ENCODE peak calls at places on chromosomes 1 and 21, in ten cellular contexts. One of them, this sample, is unnamed.

GRCh38 chr1:223683586-223684487 is 18.3 kb upstream of the CAPN8 start:
- DNase-seq in cardiac muscle cell: peak; percentile 83
- DNase-seq in OCI-LY7: peak; percentile 37
- DNase-seq in CD4-positive, alpha-beta memory T cell: peak; percentile 61
- DNase-seq in GM23338: peak; percentile 84
- DNase-seq in H1: peak; percentile 78
- DNase-seq in neural progenitor cell: peak; percentile 80
- DNase-seq in transverse colon: peak; percentile 66
- DNase-seq in GM23248: peak; percentile 67
- DNase-seq in K562: peak; percentile 55
- DNase-seq in this sample: peak; percentile 15

GRCh38 chr1:246066553-246066952 is 440.5 kb downstream of the SMYD3 start:
- DNase-seq in neural progenitor cell: peak; percentile 45
- DNase-seq in GM23248: no peak
- DNase-seq in CD4-positive, alpha-beta memory T cell: no peak
- DNase-seq in K562: no peak
- DNase-seq in GM23338: peak; percentile 79
- DNase-seq in OCI-LY7: no peak
- DNase-seq in cardiac muscle cell: no peak
- DNase-seq in H1: no peak
- DNase-seq in transverse colon: no peak
- DNase-seq in this sample: no peak

GRCh38 chr1:212247179-212247721 is 38.0 kb upstream of the PPP2R5A start:
- DNase-seq in H1: no peak
- DNase-seq in GM23338: no peak
- DNase-seq in OCI-LY7: no peak
- DNase-seq in neural progenitor cell: no peak
- DNase-seq in CD4-positive, alpha-beta memory T cell: no peak
- DNase-seq in GM23248: peak; percentile 54
- DNase-seq in transverse colon: no peak
- DNase-seq in K562: no peak
- DNase-seq in cardiac muscle cell: peak; percentile 45
- DNase-seq in this sample: no peak

GRCh38 chr1:67060811-67061218 is 6.9 kb upstream of the SLC35D1 start:
- DNase-seq in GM23338: no peak
- DNase-seq in transverse colon: no peak
- DNase-seq in CD4-positive, alpha-beta memory T cell: no peak
- DNase-seq in H1: no peak
- DNase-seq in GM23248: peak; percentile 97
- DNase-seq in OCI-LY7: no peak
- DNase-seq in cardiac muscle cell: no peak
- DNase-seq in neural progenitor cell: no peak
- DNase-seq in K562: no peak
- DNase-seq in this sample: no peak

GRCh38 chr1:203129501-203130231 is 2.1 kb downstream of the ADORA1 start:
- DNase-seq in GM23338: no peak
- DNase-seq in GM23248: peak; percentile 11
- DNase-seq in H1: peak; percentile 34
- DNase-seq in K562: no peak
- DNase-seq in transverse colon: peak; percentile 13
- DNase-seq in CD4-positive, alpha-beta memory T cell: no peak
- DNase-seq in cardiac muscle cell: no peak
- DNase-seq in OCI-LY7: no peak
- DNase-seq in neural progenitor cell: no peak
- DNase-seq in this sample: no peak

GRCh38 chr1:83996621-83997020 is 2.3 kb downstream of the TTLL7 start:
- DNase-seq in neural progenitor cell: no peak
- DNase-seq in CD4-positive, alpha-beta memory T cell: no peak
- DNase-seq in OCI-LY7: no peak
- DNase-seq in GM23248: peak; percentile 55
- DNase-seq in GM23338: no peak
- DNase-seq in transverse colon: no peak
- DNase-seq in cardiac muscle cell: no peak
- DNase-seq in K562: no peak
- DNase-seq in H1: no peak
- DNase-seq in this sample: no peak

GRCh38 chr1:184283999-184284398 is 102.8 kb upstream of the C1orf21 start:
- DNase-seq in neural progenitor cell: no peak
- DNase-seq in H1: no peak
- DNase-seq in GM23338: no peak
- DNase-seq in OCI-LY7: no peak
- DNase-seq in CD4-positive, alpha-beta memory T cell: no peak
- DNase-seq in GM23248: peak; percentile 61
- DNase-seq in K562: no peak
- DNase-seq in cardiac muscle cell: no peak
- DNase-seq in transverse colon: peak; percentile 45
- DNase-seq in this sample: no peak

GRCh38 chr21:24693779-24694178 is 913.5 kb downstream of the MRPL39 start:
- DNase-seq in CD4-positive, alpha-beta memory T cell: no peak
- DNase-seq in OCI-LY7: no peak
- DNase-seq in neural progenitor cell: no peak
- DNase-seq in H1: no peak
- DNase-seq in transverse colon: no peak
- DNase-seq in GM23338: no peak
- DNase-seq in GM23248: no peak
- DNase-seq in K562: no peak
- DNase-seq in cardiac muscle cell: no peak
- DNase-seq in this sample: no peak

GRCh38 chr1:109412551-109412950 is 13.7 kb downstream of the PSMA5 start:
- DNase-seq in GM23338: no peak
- DNase-seq in H1: no peak
- DNase-seq in cardiac muscle cell: no peak
- DNase-seq in K562: no peak
- DNase-seq in neural progenitor cell: peak; percentile 11
- DNase-seq in CD4-positive, alpha-beta memory T cell: no peak
- DNase-seq in transverse colon: no peak
- DNase-seq in OCI-LY7: no peak
- DNase-seq in GM23248: no peak
- DNase-seq in this sample: no peak

GRCh38 chr21:32348604-32349332 is 44.0 kb downstream of the URB1 start:
- DNase-seq in cardiac muscle cell: no peak
- DNase-seq in neural progenitor cell: no peak
- DNase-seq in H1: no peak
- DNase-seq in CD4-positive, alpha-beta memory T cell: no peak
- DNase-seq in K562: no peak
- DNase-seq in GM23338: no peak
- DNase-seq in OCI-LY7: no peak
- DNase-seq in transverse colon: no peak
- DNase-seq in GM23248: no peak
- DNase-seq in this sample: no peak

GRCh38 chr21:15000076-15000475 is 64.7 kb downstream of the NRIP1 start:
- DNase-seq in CD4-positive, alpha-beta memory T cell: no peak
- DNase-seq in cardiac muscle cell: no peak
- DNase-seq in neural progenitor cell: no peak
- DNase-seq in transverse colon: no peak
- DNase-seq in K562: no peak
- DNase-seq in H1: no peak
- DNase-seq in GM23248: peak; percentile 55
- DNase-seq in GM23338: no peak
- DNase-seq in OCI-LY7: no peak
- DNase-seq in this sample: no peak

GRCh38 chr1:4964634-4965345 is 310.4 kb downstream of the AJAP1 start:
- DNase-seq in K562: no peak
- DNase-seq in OCI-LY7: no peak
- DNase-seq in transverse colon: no peak
- DNase-seq in neural progenitor cell: no peak
- DNase-seq in H1: no peak
- DNase-seq in GM23338: no peak
- DNase-seq in cardiac muscle cell: no peak
- DNase-seq in GM23248: no peak
- DNase-seq in CD4-positive, alpha-beta memory T cell: no peak
- DNase-seq in this sample: no peak

GRCh38 chr1:203771901-203772301 is 6.9 kb downstream of the LAX1 start:
- DNase-seq in CD4-positive, alpha-beta memory T cell: no peak
- DNase-seq in OCI-LY7: no peak
- DNase-seq in GM23338: no peak
- DNase-seq in H1: no peak
- DNase-seq in K562: no peak
- DNase-seq in neural progenitor cell: no peak
- DNase-seq in transverse colon: no peak
- DNase-seq in cardiac muscle cell: no peak
- DNase-seq in GM23248: peak; percentile 46
- DNase-seq in this sample: no peak

GRCh38 chr1:61097326-61097725 is 15.0 kb downstream of the NFIA start:
- DNase-seq in K562: no peak
- DNase-seq in GM23248: peak; percentile 81
- DNase-seq in H1: no peak
- DNase-seq in neural progenitor cell: no peak
- DNase-seq in CD4-positive, alpha-beta memory T cell: no peak
- DNase-seq in GM23338: no peak
- DNase-seq in OCI-LY7: no peak
- DNase-seq in cardiac muscle cell: no peak
- DNase-seq in transverse colon: no peak
- DNase-seq in this sample: no peak

GRCh38 chr1:61092643-61093042 is 10.3 kb downstream of the NFIA start:
- DNase-seq in K562: no peak
- DNase-seq in cardiac muscle cell: no peak
- DNase-seq in GM23248: no peak
- DNase-seq in CD4-positive, alpha-beta memory T cell: no peak
- DNase-seq in GM23338: no peak
- DNase-seq in OCI-LY7: no peak
- DNase-seq in neural progenitor cell: no peak
- DNase-seq in transverse colon: no peak
- DNase-seq in H1: no peak
- DNase-seq in this sample: no peak

GRCh38 chr1:61093525-61094137 is 11.3 kb downstream of the NFIA start:
- DNase-seq in GM23248: peak; percentile 18
- DNase-seq in K562: no peak
- DNase-seq in transverse colon: no peak
- DNase-seq in cardiac muscle cell: no peak
- DNase-seq in GM23338: no peak
- DNase-seq in H1: no peak
- DNase-seq in neural progenitor cell: peak; percentile 54
- DNase-seq in CD4-positive, alpha-beta memory T cell: no peak
- DNase-seq in OCI-LY7: no peak
- DNase-seq in this sample: no peak

GRCh38 chr1:61095127-61095812 is 12.9 kb downstream of the NFIA start:
- DNase-seq in neural progenitor cell: no peak
- DNase-seq in H1: no peak
- DNase-seq in GM23338: no peak
- DNase-seq in transverse colon: no peak
- DNase-seq in CD4-positive, alpha-beta memory T cell: no peak
- DNase-seq in GM23248: no peak
- DNase-seq in K562: no peak
- DNase-seq in OCI-LY7: no peak
- DNase-seq in cardiac muscle cell: no peak
- DNase-seq in this sample: no peak

GRCh38 chr1:61094677-61095076 is 12.3 kb downstream of the NFIA start:
- DNase-seq in GM23248: no peak
- DNase-seq in H1: no peak
- DNase-seq in cardiac muscle cell: no peak
- DNase-seq in GM23338: no peak
- DNase-seq in neural progenitor cell: no peak
- DNase-seq in K562: no peak
- DNase-seq in transverse colon: no peak
- DNase-seq in OCI-LY7: no peak
- DNase-seq in CD4-positive, alpha-beta memory T cell: no peak
- DNase-seq in this sample: no peak
- H3K4me3 ChIP-seq in GM23248: no peak overlapping the region
- H3K4me3 ChIP-seq in H1: no peak overlapping the region
- H3K4me3 ChIP-seq in cardiac muscle cell: no peak overlapping the region
- H3K4me3 ChIP-seq in GM23338: no peak overlapping the region
- H3K4me3 ChIP-seq in neural progenitor cell: no peak overlapping the region
- H3K4me3 ChIP-seq in K562: no peak overlapping the region
- H3K4me3 ChIP-seq in transverse colon: no peak overlapping the region
- H3K4me3 ChIP-seq in OCI-LY7: no peak overlapping the region
- H3K4me3 ChIP-seq in CD4-positive, alpha-beta memory T cell: no peak overlapping the region
- H3K4me3 ChIP-seq in this sample: no peak overlapping the region

GRCh38 chr21:27779604-27780003 is 812.7 kb upstream of the ADAMTS5 start:
- DNase-seq in GM23248: no peak
- DNase-seq in transverse colon: no peak
- DNase-seq in H1: no peak
- DNase-seq in CD4-positive, alpha-beta memory T cell: no peak
- DNase-seq in neural progenitor cell: no peak
- DNase-seq in cardiac muscle cell: no peak
- DNase-seq in OCI-LY7: no peak
- DNase-seq in K562: no peak
- DNase-seq in GM23338: no peak
- DNase-seq in this sample: no peak
- H3K27ac ChIP-seq in GM23248: no peak overlapping the region
- H3K27ac ChIP-seq in transverse colon: no peak overlapping the region
- H3K27ac ChIP-seq in H1: no peak overlapping the region
- H3K27ac ChIP-seq in CD4-positive, alpha-beta memory T cell: no peak overlapping the region
- H3K27ac ChIP-seq in neural progenitor cell: no peak overlapping the region
- H3K27ac ChIP-seq in cardiac muscle cell: no peak overlapping the region
- H3K27ac ChIP-seq in OCI-LY7: no peak overlapping the region
- H3K27ac ChIP-seq in K562: no peak overlapping the region
- H3K27ac ChIP-seq in GM23338: no peak overlapping the region
- H3K27ac ChIP-seq in this sample: no peak overlapping the region

DNA sequence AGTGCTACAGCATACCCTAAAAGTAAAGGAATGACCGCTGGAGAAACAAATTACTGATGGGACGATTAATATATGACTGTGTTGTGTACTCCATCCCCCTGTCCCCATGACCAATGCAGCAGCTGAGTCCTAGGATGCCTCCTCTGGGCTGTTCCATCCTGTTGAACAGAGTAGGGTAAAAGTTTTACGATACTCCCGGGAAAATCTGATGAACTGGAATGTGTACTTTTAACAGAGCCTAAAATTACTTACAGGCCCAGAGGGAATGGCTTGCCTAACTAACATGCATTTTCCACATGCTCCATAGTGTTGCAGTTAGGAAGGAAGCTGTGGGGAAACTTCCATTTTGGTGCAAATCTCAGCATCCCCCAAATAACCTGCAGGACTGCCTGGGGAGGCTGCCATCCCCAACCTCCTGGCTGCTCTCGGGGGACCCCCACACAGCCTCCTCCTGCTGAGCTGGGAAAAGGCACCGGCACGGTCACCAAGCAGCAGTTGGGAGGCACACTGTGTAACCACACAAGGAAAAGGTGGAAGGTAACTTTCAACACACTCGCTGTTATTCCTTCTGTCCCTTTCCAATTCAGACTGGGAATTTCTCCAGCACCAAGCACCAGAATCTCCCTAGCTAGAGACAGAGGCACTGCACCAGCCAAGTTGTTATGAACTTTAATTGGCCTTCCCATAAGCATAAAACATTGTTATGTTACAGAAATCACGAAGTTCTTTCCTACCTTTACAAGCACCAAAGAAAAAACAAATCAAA is 97.2 kb downstream of the BCAR3 start:
- DNase-seq in cardiac muscle cell: no peak
- DNase-seq in GM23338: no peak
- DNase-seq in transverse colon: no peak
- DNase-seq in OCI-LY7: no peak
- DNase-seq in neural progenitor cell: no peak
- DNase-seq in CD4-positive, alpha-beta memory T cell: no peak
- DNase-seq in K562: no peak
- DNase-seq in H1: no peak
- DNase-seq in GM23248: peak; percentile 33
- DNase-seq in this sample: no peak
- H3K4me1 ChIP-seq in cardiac muscle cell: peaks cover 7% of the 10 kb centered on the region
- H3K4me1 ChIP-seq in GM23338: peaks cover 11% of the 10 kb centered on the region
- H3K4me1 ChIP-seq in transverse colon: peaks cover 16% of the 10 kb centered on the region
- H3K4me1 ChIP-seq in OCI-LY7: no peaks in the 10 kb centered on the region
- H3K4me1 ChIP-seq in neural progenitor cell: no peaks in the 10 kb centered on the region
- H3K4me1 ChIP-seq in CD4-positive, alpha-beta memory T cell: no peaks in the 10 kb centered on the region
- H3K4me1 ChIP-seq in K562: no peaks in the 10 kb centered on the region
- H3K4me1 ChIP-seq in H1: no peaks in the 10 kb centered on the region
- H3K4me1 ChIP-seq in GM23248: peaks cover 30% of the 10 kb centered on the region
- H3K4me1 ChIP-seq in this sample: no peaks in the 10 kb centered on the region

GRCh38 chr1:27162090-27162489 is 7.2 kb upstream of the SLC9A1 start:
- DNase-seq in neural progenitor cell: no peak
- DNase-seq in K562: no peak
- DNase-seq in GM23248: no peak
- DNase-seq in OCI-LY7: no peak
- DNase-seq in transverse colon: no peak
- DNase-seq in cardiac muscle cell: no peak
- DNase-seq in H1: no peak
- DNase-seq in CD4-positive, alpha-beta memory T cell: no peak
- DNase-seq in GM23338: no peak
- DNase-seq in this sample: no peak
- H3K4me3 ChIP-seq in neural progenitor cell: no peak overlapping the region
- H3K4me3 ChIP-seq in K562: no peak overlapping the region
- H3K4me3 ChIP-seq in GM23248: no peak overlapping the region
- H3K4me3 ChIP-seq in OCI-LY7: no peak overlapping the region
- H3K4me3 ChIP-seq in transverse colon: no peak overlapping the region
- H3K4me3 ChIP-seq in cardiac muscle cell: no peak overlapping the region
- H3K4me3 ChIP-seq in H1: no peak overlapping the region
- H3K4me3 ChIP-seq in CD4-positive, alpha-beta memory T cell: no peak overlapping the region
- H3K4me3 ChIP-seq in GM23338: no peak overlapping the region
- H3K4me3 ChIP-seq in this sample: no peak overlapping the region

This sample was measured in CD8-positive, alpha-beta memory T cell.